ENCODE peak calls at places on chromosomes 16 and 17, in five cellular contexts. Q is lung microvascular endothelial cell; Z is effector memory CD8-positive, alpha-beta T cell; U is ACHN; I is ovary. J is an unnamed sample.

GRCh38 chr16:22232277-22233049 is 26.4 kb downstream of the EEF2K start:
- DNase-seq in Q (peak; percentile 48), Z (no peak), U (peak; percentile 19), I (no peak), J (no peak)

GRCh38 chr16:54687043-54687655 is 243.5 kb upstream of the IRX5 start:
- DNase-seq in Q (no peak), Z (no peak), U (no peak), I (no peak), J (no peak)

GRCh38 chr16:68369697-68370096 is 58.9 kb downstream of the PRMT7 start:
- DNase-seq in Q (no peak), Z (no peak), U (no peak), I (no peak), J (no peak)

GRCh38 chr17:79987187-79987889 is 48.3 kb downstream of the TBC1D16 start:
- DNase-seq in Q (peak; percentile 36), Z (no peak), U (no peak), I (peak; percentile 42), J (peak; percentile 41)

GRCh38 chr17:298791-299450 is 53.7 kb downstream of the RPH3AL start:
- DNase-seq in Q (no peak), Z (no peak), U (no peak), I (peak; percentile 84), J (peak; percentile 75)

GRCh38 chr16:81836279-81837054 is 57.4 kb downstream of the PLCG2 start:
- DNase-seq in Q (no peak), Z (no peak), U (no peak), I (no peak), J (no peak)

GRCh38 chr17:81711814-81712467 is at the start of gene SLC25A10:
- DNase-seq in Q (peak; percentile 82), Z (peak; percentile 64), U (peak; percentile 85), I (peak; percentile 80), J (peak; percentile 78)

GRCh38 chr16:30068750-30069574 is 3.4 kb downstream of the ALDOA start:
- DNase-seq in Q (peak; percentile 66), Z (peak; percentile 56), U (peak; percentile 64), I (peak; percentile 53), J (no peak)

GRCh38 chr17:48011405-48012150 is 26.0 kb downstream of the COPZ2 start:
- DNase-seq in Q (peak; percentile 31), Z (peak; percentile 22), U (peak; percentile 51), I (no peak), J (no peak)

GRCh38 chr16:51465026-51465425 is 314.0 kb upstream of the SALL1 start:
- DNase-seq in Q (no peak), Z (no peak), U (no peak), I (no peak), J (no peak)

GRCh38 chr17:37089998-37090397 is 141.2 kb downstream of the AATF start:
- DNase-seq in Q (no peak), Z (peak; percentile 64), U (no peak), I (no peak), J (no peak)

GRCh38 chr17:82435103-82435502 is 15.4 kb downstream of the CYBC1 start:
- DNase-seq in Q (no peak), Z (no peak), U (peak; percentile 51), I (no peak), J (no peak)

GRCh38 chr17:76495663-76496400 is 5.4 kb downstream of the RHBDF2 start:
- DNase-seq in Q (no peak), Z (no peak), U (no peak), I (no peak), J (no peak)

GRCh38 chr17:50519141-50519834 is 11.0 kb downstream of the MYCBPAP start:
- DNase-seq in Q (no peak), Z (no peak), U (no peak), I (no peak), J (no peak)

GRCh38 chr16:23423496-23424049 is 29.4 kb downstream of the COG7 start:
- DNase-seq in Q (peak; percentile 98), Z (no peak), U (peak; percentile 57), I (peak; percentile 82), J (peak; percentile 74)

GRCh38 chr16:87337247-87337646 is 20.1 kb upstream of the C16orf95 start:
- DNase-seq in Q (no peak), Z (no peak), U (no peak), I (no peak), J (no peak)

GRCh38 chr17:65185060-65185459 is 47.9 kb downstream of the RGS9 start:
- DNase-seq in Q (no peak), Z (no peak), U (no peak), I (no peak), J (no peak)

GRCh38 chr16:87897563-87898505 is 28.5 kb upstream of the SLC7A5 start:
- DNase-seq in Q (no peak), Z (peak; percentile 26), U (no peak), I (no peak), J (no peak)

GRCh38 chr16:79008036-79008868 is 592.3 kb downstream of the MAF start:
- DNase-seq in Q (no peak), Z (no peak), U (no peak), I (no peak), J (no peak)

GRCh38 chr17:8740486-8740885 is 4.2 kb downstream of the CCDC42 start:
- DNase-seq in Q (no peak), Z (peak; percentile 50), U (no peak), I (no peak), J (no peak)

GRCh38 chr17:46764335-46764708 is 54.2 kb downstream of the WNT3 start:
- DNase-seq in Q (no peak), Z (no peak), U (no peak), I (no peak), J (no peak)

GRCh38 chr17:66301864-66302741 is at the start of gene PRKCA:
- DNase-seq in Q (peak; percentile 89), Z (peak; percentile 66), U (peak; percentile 82), I (peak; percentile 89), J (peak; percentile 84)

GRCh38 chr16:2142942-2143868 is 5.2 kb upstream of the RAB26 start:
- DNase-seq in Q (no peak), Z (no peak), U (no peak), I (no peak), J (no peak)

GRCh38 chr17:59371426-59372099 is 40.1 kb downstream of the YPEL2 start:
- DNase-seq in Q (no peak), Z (no peak), U (no peak), I (no peak), J (no peak)

GRCh38 chr16:57795431-57795878 is 6.8 kb downstream of the KIFC3 start:
- DNase-seq in Q (peak; percentile 60), Z (peak; percentile 30), U (peak; percentile 81), I (no peak), J (no peak)

GRCh38 chr16:50371936-50372595 is 3.3 kb upstream of the BRD7 start:
- DNase-seq in Q (peak; percentile 8), Z (no peak), U (no peak), I (peak; percentile 35), J (no peak)

GRCh38 chr17:21193031-21193430 is 20.9 kb downstream of the TMEM11 start:
- DNase-seq in Q (no peak), Z (no peak), U (no peak), I (no peak), J (no peak)

GRCh38 chr16:1612320-1613111 is at the start of gene CRAMP1:
- DNase-seq in Q (peak; percentile 26), Z (no peak), U (peak; percentile 46), I (no peak), J (no peak)

GRCh38 chr16:2825899-2826298 is 4.2 kb upstream of the ZG16B start:
- DNase-seq in Q (no peak), Z (no peak), U (no peak), I (no peak), J (peak; percentile 48)

GRCh38 chr16:22189473-22190168 is 16.5 kb upstream of the EEF2K start:
- DNase-seq in Q (peak; percentile 82), Z (peak; percentile 87), U (peak; percentile 46), I (peak; percentile 73), J (peak; percentile 85)

GRCh38 chr17:31564883-31565297 is 173.4 kb downstream of the RAB11FIP4 start:
- DNase-seq in Q (peak; percentile 30), Z (no peak), U (peak; percentile 92), I (peak; percentile 42), J (no peak)

GRCh38 chr16:64989050-64989449 is 132.8 kb downstream of the CDH11 start:
- DNase-seq in Q (no peak), Z (no peak), U (no peak), I (no peak), J (no peak)

GRCh38 chr17:72401883-72402726 is 281.3 kb downstream of the SOX9 start:
- DNase-seq in Q (no peak), Z (no peak), U (no peak), I (no peak), J (no peak)

GRCh38 chr16:66070140-66070887 is 296.2 kb upstream of the CDH5 start:
- DNase-seq in Q (no peak), Z (no peak), U (no peak), I (peak; percentile 84), J (no peak)

GRCh38 chr17:20085283-20085875 is 76.2 kb downstream of the SPECC1 start:
- DNase-seq in Q (no peak), Z (no peak), U (no peak), I (no peak), J (no peak)

GRCh38 chr16:9389543-9390207 is 298.2 kb downstream of the HAPSTR1 start:
- DNase-seq in Q (no peak), Z (no peak), U (no peak), I (no peak), J (no peak)

GRCh38 chr17:43846221-43846712 is 709 bp upstream of the CD300LG start:
- DNase-seq in Q (peak; percentile 67), Z (peak; percentile 71), U (peak; percentile 85), I (peak; percentile 82), J (peak; percentile 90)

J was measured in sciatic nerve.